ENCODE peak calls at places on chromosome 13, in five cellular contexts. V, F, R, X and A are unnamed samples.

GRCh38 chr13:65497265-65497664 is 1732.9 kb downstream of the PCDH9 start:
- DNase-seq in V (peak), F (no peak), R (no peak), X (peak), A (peak)

GRCh38 chr13:68996671-68997030 is 1111.0 kb upstream of the ATXN8OS start:
- DNase-seq in V (no peak), F (no peak), R (no peak), X (no peak), A (no peak)

GRCh38 chr13:33676045-33676699 is 141.8 kb upstream of the RFC3 start:
- DNase-seq in V (peak), F (no peak), R (no peak), X (peak), A (peak)

GRCh38 chr13:25886438-25887214 is 165.2 kb downstream of the SHISA2 start:
- DNase-seq in V (peak), F (no peak), R (no peak), X (peak), A (peak)

GRCh38 chr13:85266331-85266730 is 532.9 kb downstream of the SLITRK6 start:
- DNase-seq in V (no peak), F (no peak), R (no peak), X (peak), A (no peak)

GRCh38 chr13:29849731-29850212 is 645 bp downstream of the UBL3 start:
- DNase-seq in V (peak), F (peak), R (peak), X (peak), A (no peak)

GRCh38 chr13:94073006-94073744 is 406.3 kb downstream of the DCT start:
- DNase-seq in V (peak), F (no peak), R (no peak), X (no peak), A (no peak)

GRCh38 chr13:111402441-111402840 is 82.0 kb downstream of the TEX29 start:
- DNase-seq in V (no peak), F (peak), R (no peak), X (no peak), A (no peak)

GRCh38 chr13:110182461-110182860 is 124.5 kb downstream of the COL4A1 start:
- DNase-seq in V (no peak), F (no peak), R (no peak), X (no peak), A (no peak)

GRCh38 chr13:104773775-104774174 is 1707.6 kb upstream of the SLC10A2 start:
- DNase-seq in V (peak), F (no peak), R (peak), X (peak), A (peak)

GRCh38 chr13:111845621-111846351 is 221.2 kb upstream of the SOX1 start:
- DNase-seq in V (no peak), F (no peak), R (no peak), X (no peak), A (no peak)

GRCh38 chr13:52084971-52085370 is 43.9 kb downstream of the NEK5 start:
- DNase-seq in V (no peak), F (no peak), R (no peak), X (peak), A (no peak)

GRCh38 chr13:25037057-25037813 is 58.7 kb upstream of the PABPC3 start:
- DNase-seq in V (peak), F (no peak), R (peak), X (peak), A (peak)

GRCh38 chr13:30983431-30983830 is 51.0 kb downstream of the TEX26 start:
- DNase-seq in V (no peak), F (no peak), R (peak), X (no peak), A (no peak)

GRCh38 chr13:81988542-81988941 is 1647.6 kb upstream of the SPRY2 start:
- DNase-seq in V (no peak), F (no peak), R (no peak), X (no peak), A (no peak)

GRCh38 chr13:56659041-56659471 is 481.7 kb upstream of the PRR20A start:
- DNase-seq in V (no peak), F (peak), R (no peak), X (no peak), A (no peak)

GRCh38 chr13:98813993-98814392 is 61.5 kb upstream of the SLC15A1 start:
- DNase-seq in V (no peak), F (no peak), R (no peak), X (peak), A (no peak)

GRCh38 chr13:109251958-109252357 is 534.4 kb downstream of the IRS2 start:
- DNase-seq in V (peak), F (no peak), R (no peak), X (no peak), A (no peak)

GRCh38 chr13:46288570-46289259 is 77.0 kb downstream of the LRRC63 start:
- DNase-seq in V (peak), F (no peak), R (peak), X (peak), A (no peak)

GRCh38 chr13:106349080-106349841 is 186.2 kb downstream of the EFNB2 start:
- DNase-seq in V (no peak), F (peak), R (peak), X (peak), A (no peak)

GRCh38 chr13:25619897-25620296 is 248.1 kb downstream of the ATP8A2 start:
- DNase-seq in V (no peak), F (no peak), R (no peak), X (no peak), A (no peak)

GRCh38 chr13:28820099-28821051 is at the start of gene MTUS2:
- DNase-seq in V (no peak), F (no peak), R (peak), X (no peak), A (no peak)

GRCh38 chr13:23674795-23675640 is 104.8 kb downstream of the TNFRSF19 start:
- DNase-seq in V (peak), F (no peak), R (no peak), X (peak), A (no peak)

GRCh38 chr13:106466691-106467405 is 68.6 kb downstream of the EFNB2 start:
- DNase-seq in V (no peak), F (no peak), R (no peak), X (no peak), A (no peak)

GRCh38 chr13:49938274-49938673 is 2.1 kb upstream of the SPRYD7 start:
- DNase-seq in V (no peak), F (no peak), R (no peak), X (no peak), A (no peak)

GRCh38 chr13:50518131-50518530 is 325.4 kb downstream of the DLEU7 start:
- DNase-seq in V (no peak), F (no peak), R (no peak), X (no peak), A (no peak)

GRCh38 chr13:20239748-20240147 is 7.6 kb upstream of the GJB6 start:
- DNase-seq in V (no peak), F (no peak), R (no peak), X (no peak), A (no peak)

GRCh38 chr13:51518847-51519246 is 65.4 kb upstream of the WDFY2 start:
- DNase-seq in V (peak), F (no peak), R (no peak), X (peak), A (no peak)

GRCh38 chr13:63901630-63902029 is 2486.0 kb upstream of the PCDH20 start:
- DNase-seq in V (no peak), F (no peak), R (peak), X (no peak), A (no peak)

GRCh38 chr13:22422023-22422422 is 751.1 kb downstream of the FGF9 start:
- DNase-seq in V (no peak), F (no peak), R (no peak), X (no peak), A (no peak)

DNA sequence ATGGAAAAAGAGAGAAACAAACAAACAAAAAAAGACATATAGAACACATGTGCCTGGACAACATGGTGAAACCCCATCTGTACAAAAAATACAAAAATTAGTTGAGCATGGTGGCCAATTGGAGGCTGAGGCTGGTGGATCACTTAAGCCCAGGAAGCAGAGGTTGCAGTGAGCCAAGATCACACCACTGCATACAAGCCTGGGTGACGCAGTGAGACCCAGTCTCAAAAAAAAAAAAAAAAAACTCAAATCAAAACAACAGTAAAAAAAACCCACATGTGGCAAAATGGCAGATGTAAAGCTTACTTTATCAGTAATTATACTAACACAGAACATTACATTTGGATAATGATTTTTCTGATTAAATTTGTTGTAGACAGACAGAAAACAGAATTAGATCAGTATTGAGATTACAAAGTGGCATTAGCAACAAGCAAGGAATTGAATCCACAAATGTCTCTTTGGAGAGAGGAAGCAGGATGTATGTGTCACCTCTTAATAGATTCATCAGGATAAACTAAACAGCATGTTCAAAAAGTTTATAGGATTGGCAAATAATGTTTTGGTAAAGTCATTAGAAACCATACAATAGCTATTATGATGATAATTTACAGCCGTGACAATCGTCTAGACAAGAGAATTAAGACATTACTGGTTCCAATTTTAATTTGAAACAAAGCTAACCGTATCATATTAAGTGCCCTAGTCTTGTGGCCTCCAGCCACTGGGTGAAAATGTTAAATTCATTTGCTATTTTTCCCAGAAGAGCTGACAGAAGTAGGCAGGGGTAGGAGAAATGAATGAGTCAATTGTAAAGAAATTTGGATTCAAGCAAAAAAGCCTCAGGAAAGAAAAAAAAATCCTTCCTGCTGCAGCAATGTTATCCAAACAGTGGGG is 206.0 kb downstream of the FGF14 start:
- DNase-seq in V (no peak), F (no peak), R (no peak), X (peak), A (no peak)
- H3K4me3 ChIP-seq in V (no peak), F (no peak), R (no peak), X (no peak), A (no peak)

GRCh38 chr13:38419312-38419873 is 69.7 kb downstream of the UFM1 start:
- DNase-seq in V (no peak), F (no peak), R (no peak), X (no peak), A (no peak)

GRCh38 chr13:38415233-38415632 is 65.6 kb downstream of the UFM1 start:
- DNase-seq in V (no peak), F (no peak), R (no peak), X (no peak), A (no peak)

GRCh38 chr13:38418286-38418685 is 68.6 kb downstream of the UFM1 start:
- DNase-seq in V (peak), F (no peak), R (no peak), X (no peak), A (no peak)

GRCh38 chr13:38417241-38417640 is 67.6 kb downstream of the UFM1 start:
- DNase-seq in V (no peak), F (no peak), R (no peak), X (peak), A (no peak)

DNA sequence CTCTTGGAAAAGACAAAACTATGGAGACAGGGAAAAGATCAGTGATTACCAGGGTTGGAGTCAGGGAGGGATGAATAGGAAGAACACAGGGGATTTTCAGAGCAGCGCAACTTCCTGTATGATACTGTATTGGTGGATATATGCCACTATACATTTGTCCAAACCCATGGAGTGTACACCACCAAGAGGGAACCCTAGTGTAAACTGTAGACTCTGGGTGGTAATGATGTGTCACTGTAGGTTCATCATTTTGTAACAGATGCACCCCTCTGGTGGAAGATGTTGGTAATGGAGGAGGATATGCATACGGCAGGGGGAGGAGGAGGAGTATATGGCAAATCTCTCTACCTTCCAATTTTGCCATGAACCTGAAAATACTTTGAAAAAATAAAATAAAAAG is 68.1 kb downstream of the UFM1 start:
- DNase-seq in V (peak), F (no peak), R (peak), X (peak), A (no peak)
- TF ChIP-seq CTCF in V (peak), F (peak), R (peak), X (peak), A (peak)

GRCh38 chr13:113329656-113330312 is 32.7 kb downstream of the LAMP1 start:
- DNase-seq in V (no peak), F (no peak), R (no peak), X (no peak), A (no peak)
- H3K4me3 ChIP-seq in V (no peak), F (no peak), R (no peak), X (no peak), A (no peak)

GRCh38 chr13:42660367-42660965 is 86.5 kb downstream of the TNFSF11 start:
- DNase-seq in V (peak), F (no peak), R (no peak), X (peak), A (no peak)
- TF ChIP-seq CTCF in V (peak), F (peak), R (no peak), X (peak), A (peak)

GRCh38 chr13:75417006-75417384 is 65.0 kb downstream of the TBC1D4 start:
- DNase-seq in V (no peak), F (no peak), R (no peak), X (no peak), A (no peak)

GRCh38 chr13:75417647-75418046 is 64.3 kb downstream of the TBC1D4 start:
- DNase-seq in V (no peak), F (no peak), R (no peak), X (peak), A (no peak)

GRCh38 chr13:75419656-75420055 is 62.3 kb downstream of the TBC1D4 start:
- DNase-seq in V (no peak), F (no peak), R (no peak), X (no peak), A (no peak)

GRCh38 chr13:75418997-75419396 is 63.0 kb downstream of the TBC1D4 start:
- DNase-seq in V (peak), F (no peak), R (no peak), X (no peak), A (no peak)

GRCh38 chr13:75418186-75418843 is 63.7 kb downstream of the TBC1D4 start:
- DNase-seq in V (no peak), F (no peak), R (no peak), X (no peak), A (no peak)
- H3K4me3 ChIP-seq in V (no peak), F (no peak), R (no peak), X (no peak), A (no peak)

GRCh38 chr13:90254437-90254836 is 1093.0 kb upstream of the MIR17HG start:
- DNase-seq in V (no peak), F (no peak), R (no peak), X (no peak), A (no peak)
- TF ChIP-seq CTCF in V (no peak), F (no peak), R (no peak), X (no peak), A (no peak)

DNA sequence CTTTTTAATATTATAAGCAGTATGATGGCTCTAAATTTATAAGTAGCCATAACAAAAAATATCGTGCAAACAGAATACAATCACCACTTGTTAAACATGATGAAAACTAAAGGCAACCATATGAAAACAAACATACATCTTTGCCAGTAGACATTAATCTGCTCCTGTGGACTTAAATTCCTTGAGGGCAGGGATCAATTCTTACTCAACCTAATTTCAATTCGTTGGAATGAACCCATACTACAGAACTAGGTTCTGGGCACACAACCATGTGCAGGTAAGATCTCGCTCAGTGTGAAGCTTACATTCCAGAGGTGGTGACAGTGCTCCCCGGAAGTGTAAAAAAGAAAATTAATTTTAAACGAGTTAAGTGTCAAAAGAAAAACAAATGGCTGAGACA is 13.4 kb downstream of the TBC1D4 start:
- DNase-seq in V (peak), F (no peak), R (no peak), X (no peak), A (no peak)
- H3K4me3 ChIP-seq in V (no peak), F (no peak), R (no peak), X (no peak), A (no peak)

GRCh38 chr13:39676315-39676876 is 20.9 kb downstream of the COG6 start:
- DNase-seq in V (peak), F (no peak), R (peak), X (peak), A (peak)
- TF ChIP-seq CTCF in V (peak), F (peak), R (peak), X (peak), A (peak)

GRCh38 chr13:67146523-67147130 is 83.5 kb downstream of the PCDH9 start:
- DNase-seq in V (no peak), F (no peak), R (no peak), X (no peak), A (no peak)
- H3K4me3 ChIP-seq in V (no peak), F (no peak), R (no peak), X (no peak), A (no peak)